ENCODE peak calls at places on chromosomes 11 and 22, in eight cellular contexts. R, B, G, V, J, M, I and N are unnamed samples. For H3K4me1, the result is how much of the 10 kb centered on the place peaks cover.

GRCh38 chr11:116605543-116605942 is 167.2 kb downstream of the BUD13 start:
- DNase-seq in R (no peak), B (peak), G (no peak), V (no peak), J (no peak), M (peak), I (no peak), N (no peak)

GRCh38 chr22:33007485-33007884 is 50.7 kb downstream of the SYN3 start:
- DNase-seq in R (no peak), B (no peak), G (no peak), V (no peak), J (no peak), M (no peak), I (no peak), N (no peak)

GRCh38 chr11:67996622-67997459 is 7.1 kb downstream of the UNC93B1 start:
- DNase-seq in R (no peak), B (peak), G (peak), V (peak), J (peak), M (peak), I (peak), N (no peak)

GRCh38 chr11:96213500-96213899 is 129.5 kb downstream of the MAML2 start:
- DNase-seq in R (no peak), B (peak), G (no peak), V (no peak), J (peak), M (no peak), I (no peak), N (no peak)

GRCh38 chr11:79200398-79201070 is 240.3 kb downstream of the TENM4 start:
- DNase-seq in R (no peak), B (no peak), G (no peak), V (no peak), J (no peak), M (no peak), I (no peak), N (no peak)

GRCh38 chr11:68016904-68017817 is 7.0 kb downstream of the ALDH3B1 start:
- DNase-seq in R (no peak), B (no peak), G (no peak), V (peak), J (peak), M (no peak), I (peak), N (no peak)

GRCh38 chr22:46245515-46245914 is 4.6 kb downstream of the CDPF1 start:
- DNase-seq in R (no peak), B (no peak), G (no peak), V (no peak), J (no peak), M (no peak), I (no peak), N (no peak)

GRCh38 chr11:69297926-69298777 is 4.2 kb downstream of the MYEOV start:
- DNase-seq in R (peak), B (peak), G (peak), V (peak), J (peak), M (peak), I (peak), N (peak)

GRCh38 chr22:36887164-36887563 is 26.3 kb upstream of the CSF2RB start:
- DNase-seq in R (no peak), B (no peak), G (no peak), V (no peak), J (no peak), M (no peak), I (no peak), N (no peak)

GRCh38 chr11:66008468-66009101 is 3.2 kb upstream of the CST6 start:
- DNase-seq in R (no peak), B (no peak), G (no peak), V (no peak), J (no peak), M (no peak), I (no peak), N (no peak)

GRCh38 chr11:67997460-67997921 is 6.4 kb downstream of the UNC93B1 start:
- DNase-seq in R (no peak), B (no peak), G (peak), V (no peak), J (no peak), M (no peak), I (no peak), N (no peak)

GRCh38 chr11:57778318-57779037 is 16.9 kb downstream of the CTNND1 start:
- DNase-seq in R (peak), B (peak), G (peak), V (peak), J (peak), M (no peak), I (peak), N (peak)

GRCh38 chr11:113553905-113554304 is 78.7 kb upstream of the DRD2 start:
- DNase-seq in R (no peak), B (peak), G (no peak), V (no peak), J (no peak), M (peak), I (no peak), N (no peak)

GRCh38 chr11:45751430-45751829 is 53.5 kb upstream of the SLC35C1 start:
- DNase-seq in R (no peak), B (no peak), G (no peak), V (no peak), J (no peak), M (no peak), I (no peak), N (no peak)

GRCh38 chr22:44190381-44190976 is 9.8 kb downstream of the PARVG start:
- DNase-seq in R (no peak), B (no peak), G (no peak), V (no peak), J (no peak), M (no peak), I (no peak), N (no peak)

GRCh38 chr11:125079151-125079877 is 16.2 kb downstream of the SLC37A2 start:
- DNase-seq in R (no peak), B (no peak), G (no peak), V (no peak), J (no peak), M (no peak), I (peak), N (no peak)

GRCh38 chr11:116931206-116931953 is 94.0 kb upstream of the APOA1 start:
- DNase-seq in R (peak), B (peak), G (no peak), V (no peak), J (peak), M (peak), I (no peak), N (peak)

GRCh38 chr11:95308512-95309035 is 77.6 kb upstream of the SESN3 start:
- DNase-seq in R (no peak), B (no peak), G (no peak), V (no peak), J (no peak), M (no peak), I (no peak), N (no peak)

GRCh38 chr11:719214-720016 is 13.4 kb downstream of the EPS8L2 start:
- DNase-seq in R (no peak), B (no peak), G (no peak), V (no peak), J (no peak), M (no peak), I (no peak), N (no peak)

GRCh38 chr22:45903355-45904149 is 73.4 kb downstream of the WNT7B start:
- DNase-seq in R (peak), B (peak), G (no peak), V (no peak), J (peak), M (no peak), I (no peak), N (no peak)

GRCh38 chr11:75576445-75577049 is 14.5 kb downstream of the SERPINH1 start:
- DNase-seq in R (peak), B (peak), G (peak), V (peak), J (peak), M (peak), I (peak), N (no peak)

GRCh38 chr11:86151188-86152005 is 82.5 kb upstream of the PICALM start:
- DNase-seq in R (peak), B (peak), G (no peak), V (peak), J (peak), M (no peak), I (no peak), N (peak)

GRCh38 chr11:11078344-11078743 is 220.5 kb upstream of the ZBED5 start:
- DNase-seq in R (no peak), B (peak), G (no peak), V (no peak), J (peak), M (no peak), I (no peak), N (no peak)

GRCh38 chr11:22624742-22625447 is 728 bp downstream of the FANCF start:
- DNase-seq in R (peak), B (peak), G (no peak), V (peak), J (peak), M (peak), I (peak), N (peak)

GRCh38 chr11:115226556-115226955 is 277.7 kb downstream of the CADM1 start:
- DNase-seq in R (no peak), B (peak), G (no peak), V (peak), J (peak), M (no peak), I (peak), N (no peak)

GRCh38 chr11:8071616-8072581 is 9.1 kb upstream of the TUB start:
- DNase-seq in R (no peak), B (no peak), G (peak), V (no peak), J (no peak), M (no peak), I (no peak), N (no peak)

GRCh38 chr11:34513674-34513995 is at the start of gene ELF5:
- DNase-seq in R (peak), B (no peak), G (no peak), V (no peak), J (no peak), M (no peak), I (no peak), N (no peak)

GRCh38 chr11:41309111-41309522 is 150.3 kb downstream of the LRRC4C start:
- DNase-seq in R (no peak), B (no peak), G (no peak), V (no peak), J (no peak), M (peak), I (no peak), N (no peak)

GRCh38 chr11:11998091-11998781 is 10.2 kb downstream of the DKK3 start:
- DNase-seq in R (no peak), B (peak), G (no peak), V (no peak), J (peak), M (no peak), I (no peak), N (no peak)

GRCh38 chr22:30538280-30538679 is 8.3 kb downstream of the SEC14L6 start:
- DNase-seq in R (no peak), B (peak), G (no peak), V (no peak), J (no peak), M (no peak), I (no peak), N (no peak)

GRCh38 chr11:44731685-44732411 is 5.1 kb downstream of the TSPAN18 start:
- DNase-seq in R (no peak), B (no peak), G (no peak), V (no peak), J (no peak), M (no peak), I (no peak), N (no peak)
- H3K4me1 ChIP-seq in R (under half), B (under half), G (under half), V (under half), J (under half), M (under half), I (under half), N (under half)

GRCh38 chr22:40220316-40221054 is 42.8 kb downstream of the TNRC6B start:
- DNase-seq in R (peak), B (no peak), G (no peak), V (no peak), J (no peak), M (no peak), I (no peak), N (peak)
- H3K4me3 ChIP-seq in R (peak), B (no peak), G (no peak), V (no peak), J (no peak), M (no peak), I (no peak), N (no peak)

GRCh38 chr11:2663506-2663905 is 36.3 kb downstream of the KCNQ1OT1 start:
- DNase-seq in R (no peak), B (no peak), G (peak), V (no peak), J (no peak), M (no peak), I (no peak), N (no peak)

GRCh38 chr11:2663915-2664314 is 35.9 kb downstream of the KCNQ1OT1 start:
- DNase-seq in R (no peak), B (no peak), G (peak), V (no peak), J (no peak), M (no peak), I (no peak), N (no peak)

GRCh38 chr11:2665747-2666710 is 33.8 kb downstream of the KCNQ1OT1 start:
- DNase-seq in R (peak), B (no peak), G (peak), V (no peak), J (no peak), M (no peak), I (no peak), N (peak)

GRCh38 chr11:2664331-2664730 is 35.5 kb downstream of the KCNQ1OT1 start:
- DNase-seq in R (no peak), B (no peak), G (no peak), V (no peak), J (no peak), M (no peak), I (no peak), N (no peak)

GRCh38 chr11:2664886-2665746 is 34.7 kb downstream of the KCNQ1OT1 start:
- DNase-seq in R (no peak), B (no peak), G (no peak), V (no peak), J (no peak), M (no peak), I (no peak), N (no peak)
- H3K4me1 ChIP-seq in R (under half), B (under half), G (under half), V (under half), J (under half), M (under half), I (under half), N (under half)

GRCh38 chr22:20803696-20804324 is 29.9 kb downstream of the SERPIND1 start:
- DNase-seq in R (no peak), B (peak), G (peak), V (no peak), J (peak), M (peak), I (no peak), N (peak)
- H3K4me3 ChIP-seq in R (no peak), B (no peak), G (no peak), V (no peak), J (no peak), M (no peak), I (no peak), N (no peak)

GRCh38 chr11:31798057-31799035 is 12.8 kb downstream of the PAX6 start:
- DNase-seq in R (no peak), B (peak), G (peak), V (no peak), J (no peak), M (no peak), I (no peak), N (no peak)
- H3K4me1 ChIP-seq in R (under half), B (under half), G (under half), V (under half), J (under half), M (under half), I (under half), N (under half)

GRCh38 chr22:38504731-38505594 is 1.1 kb downstream of the DDX17 start:
- DNase-seq in R (no peak), B (peak), G (peak), V (peak), J (peak), M (peak), I (peak), N (peak)

GRCh38 chr22:38505595-38506117 is 455 bp downstream of the DDX17 start:
- DNase-seq in R (peak), B (peak), G (peak), V (peak), J (peak), M (peak), I (peak), N (peak)

GRCh38 chr22:38506118-38506962 is at the start of gene DDX17:
- DNase-seq in R (peak), B (peak), G (peak), V (peak), J (peak), M (peak), I (peak), N (peak)

GRCh38 chr22:38501797-38502672 is 4.1 kb downstream of the DDX17 start:
- DNase-seq in R (no peak), B (no peak), G (no peak), V (no peak), J (no peak), M (no peak), I (no peak), N (no peak)

DNA sequence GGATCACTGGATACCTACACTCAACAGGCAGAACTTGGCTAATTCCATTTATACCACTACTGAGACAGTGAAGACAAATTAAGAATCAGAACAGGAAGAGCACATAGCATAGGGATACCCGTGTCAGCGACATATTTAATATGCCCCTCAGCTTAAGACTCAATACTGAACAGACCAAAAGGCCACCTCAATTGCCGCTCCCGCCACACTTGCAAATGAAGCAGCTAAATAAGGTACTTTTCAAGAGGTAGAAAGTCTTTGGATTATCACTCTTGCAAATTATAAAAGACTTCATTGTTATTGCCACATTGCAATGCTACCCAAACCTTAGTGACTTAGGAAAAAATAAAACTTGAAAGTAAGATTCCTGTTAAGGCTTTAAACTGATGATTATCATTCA is 3.1 kb downstream of the DDX17 start:
- DNase-seq in R (no peak), B (no peak), G (no peak), V (no peak), J (no peak), M (no peak), I (no peak), N (no peak)
- H3K4me3 ChIP-seq in R (peak), B (peak), G (no peak), V (no peak), J (peak), M (peak), I (peak), N (peak)

GRCh38 chr11:129223260-129223659 is 31.1 kb upstream of the ARHGAP32 start:
- DNase-seq in R (no peak), B (no peak), G (no peak), V (no peak), J (no peak), M (no peak), I (no peak), N (no peak)

GRCh38 chr11:129223701-129224149 is 31.6 kb upstream of the ARHGAP32 start:
- DNase-seq in R (no peak), B (peak), G (no peak), V (no peak), J (peak), M (no peak), I (no peak), N (no peak)

GRCh38 chr11:129225190-129225589 is 33.1 kb upstream of the ARHGAP32 start:
- DNase-seq in R (no peak), B (peak), G (no peak), V (no peak), J (peak), M (no peak), I (no peak), N (no peak)

GRCh38 chr11:129224538-129224937 is 32.4 kb upstream of the ARHGAP32 start:
- DNase-seq in R (no peak), B (peak), G (no peak), V (no peak), J (no peak), M (no peak), I (no peak), N (no peak)

DNA sequence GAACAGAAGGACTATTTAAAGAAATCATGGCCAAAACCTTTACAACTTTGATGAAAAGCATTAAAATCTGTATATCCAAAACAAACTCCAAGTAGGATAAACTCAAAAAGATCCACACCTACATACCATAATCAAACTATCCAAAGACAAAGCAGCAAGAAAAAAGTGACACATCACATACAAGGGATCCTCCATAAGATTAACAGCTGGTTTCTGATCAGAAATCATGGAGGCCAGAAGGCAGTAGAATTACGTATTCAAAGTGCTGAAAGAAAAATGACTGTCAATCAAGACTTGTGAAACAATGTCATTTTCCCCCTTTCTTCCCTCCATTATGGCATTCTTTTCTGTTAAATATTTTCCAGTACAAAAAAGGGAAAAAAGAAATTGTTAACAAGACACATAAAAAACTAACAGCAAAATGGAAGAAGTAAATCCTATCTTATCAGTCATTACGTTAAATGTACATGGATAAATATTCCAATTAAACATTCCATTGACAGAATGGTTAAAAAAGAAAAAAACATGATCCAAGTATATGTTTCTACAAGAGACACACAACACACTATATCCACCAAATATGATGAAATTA is 34.2 kb upstream of the ARHGAP32 start:
- DNase-seq in R (no peak), B (no peak), G (no peak), V (no peak), J (no peak), M (no peak), I (no peak), N (no peak)
- H3K4me1 ChIP-seq in R (under half), B (under half), G (under half), V (under half), J (under half), M (under half), I (under half), N (under half)

DNA sequence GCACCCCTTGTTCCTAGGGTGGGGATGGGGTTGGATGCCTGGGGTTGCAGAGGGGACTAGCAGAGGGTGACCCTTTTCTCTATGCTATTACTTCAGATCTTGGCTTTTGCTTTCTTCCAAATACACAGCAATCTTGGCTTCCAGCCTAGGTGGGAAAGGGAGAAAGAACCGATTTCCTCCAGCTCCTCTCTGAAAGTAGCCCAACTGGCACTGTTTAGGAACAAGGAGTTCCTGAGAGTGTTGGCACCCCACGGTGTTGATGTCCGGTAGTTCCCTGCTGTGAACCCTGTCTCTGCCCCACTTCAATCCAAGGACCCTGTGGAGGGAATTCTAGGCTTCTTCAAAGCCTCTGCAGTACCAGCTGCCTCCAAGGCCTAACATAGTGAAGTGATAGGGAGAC is 1.1 kb upstream of the SLC3A2 start:
- DNase-seq in R (peak), B (peak), G (no peak), V (peak), J (peak), M (no peak), I (no peak), N (peak)
- H3K4me3 ChIP-seq in R (peak), B (peak), G (no peak), V (no peak), J (peak), M (peak), I (peak), N (peak)